ENCODE peak calls at places on chromosomes 5 and 9, in seven cellular contexts. I, U, T, Q, E, H and D are unnamed samples.

GRCh38 chr5:74639538-74640449 is 734 bp downstream of the ENC1 start:
- DNase-seq in I (peak; percentile 76), U (no peak), T (peak; percentile 39), Q (no peak), E (no peak), H (peak; percentile 67), D (no peak)

GRCh38 chr9:76944011-76944410 is 38.1 kb upstream of the PRUNE2 start:
- DNase-seq in I (no peak), U (no peak), T (no peak), Q (no peak), E (no peak), H (no peak), D (no peak)

GRCh38 chr5:34013547-34013946 is 5.7 kb upstream of the AMACR start:
- DNase-seq in I (no peak), U (no peak), T (no peak), Q (no peak), E (no peak), H (no peak), D (no peak)

GRCh38 chr5:54704341-54704740 is 186.8 kb downstream of the SNX18 start:
- DNase-seq in I (no peak), U (no peak), T (no peak), Q (no peak), E (no peak), H (no peak), D (no peak)

GRCh38 chr9:4327504-4328191 is 27.8 kb upstream of the GLIS3 start:
- DNase-seq in I (no peak), U (no peak), T (no peak), Q (no peak), E (no peak), H (peak; percentile 52), D (no peak)

GRCh38 chr5:16540421-16540820 is 74.8 kb upstream of the ZNF622 start:
- DNase-seq in I (no peak), U (no peak), T (no peak), Q (no peak), E (no peak), H (no peak), D (no peak)

GRCh38 chr9:2701070-2701469 is 16.2 kb upstream of the KCNV2 start:
- DNase-seq in I (no peak), U (no peak), T (no peak), Q (no peak), E (no peak), H (no peak), D (no peak)

GRCh38 chr5:91206734-91207133 is 176.4 kb downstream of the ARRDC3 start:
- DNase-seq in I (no peak), U (no peak), T (no peak), Q (no peak), E (no peak), H (no peak), D (no peak)

GRCh38 chr9:9142001-9142400 is 1342.4 kb upstream of the DMAC1 start:
- DNase-seq in I (no peak), U (no peak), T (no peak), Q (no peak), E (no peak), H (no peak), D (no peak)

GRCh38 chr5:39648539-39649200 is 223.9 kb upstream of the DAB2 start:
- DNase-seq in I (no peak), U (no peak), T (peak; percentile 9), Q (peak; percentile 88), E (no peak), H (no peak), D (no peak)

GRCh38 chr5:172509405-172509781 is 55.1 kb upstream of the SH3PXD2B start:
- DNase-seq in I (no peak), U (no peak), T (no peak), Q (no peak), E (no peak), H (no peak), D (no peak)

GRCh38 chr5:20370061-20370460 is 382.1 kb upstream of the CDH18 start:
- DNase-seq in I (no peak), U (no peak), T (no peak), Q (no peak), E (no peak), H (no peak), D (no peak)

GRCh38 chr9:99008187-99008586 is 64.5 kb downstream of the COL15A1 start:
- DNase-seq in I (no peak), U (no peak), T (no peak), Q (no peak), E (no peak), H (no peak), D (no peak)

GRCh38 chr5:66639036-66639435 is 42.8 kb downstream of the MAST4 start:
- DNase-seq in I (no peak), U (no peak), T (no peak), Q (no peak), E (no peak), H (no peak), D (no peak)
- TF ChIP-seq SIN3A in I (no peak), U (no peak), T (no peak), Q (no peak), E (no peak), H (no peak), D (no peak)

GRCh38 chr5:134432677-134433359 is 21.1 kb upstream of the CDKN2AIPNL start:
- DNase-seq in I (no peak), U (no peak), T (no peak), Q (no peak), E (no peak), H (no peak), D (no peak)

GRCh38 chr5:134437340-134438267 is 25.9 kb upstream of the CDKN2AIPNL start:
- DNase-seq in I (no peak), U (no peak), T (peak; percentile 92), Q (no peak), E (no peak), H (no peak), D (no peak)

GRCh38 chr5:134438268-134438622 is 26.6 kb upstream of the CDKN2AIPNL start:
- DNase-seq in I (no peak), U (no peak), T (no peak), Q (no peak), E (no peak), H (no peak), D (no peak)

GRCh38 chr5:134436523-134437339 is 25.1 kb upstream of the CDKN2AIPNL start:
- DNase-seq in I (no peak), U (peak; percentile 64), T (peak; percentile 14), Q (no peak), E (peak; percentile 46), H (no peak), D (no peak)

GRCh38 chr5:134435525-134435924 is 23.8 kb upstream of the CDKN2AIPNL start:
- DNase-seq in I (no peak), U (no peak), T (no peak), Q (peak; percentile 45), E (no peak), H (no peak), D (no peak)
- TF ChIP-seq SIN3A in I (no peak), U (no peak), T (no peak), Q (no peak), E (no peak), H (no peak), D (no peak)

GRCh38 chr5:105508519-105508918 is 1945.9 kb upstream of the NUDT12 start:
- DNase-seq in I (no peak), U (no peak), T (peak; percentile 18), Q (no peak), E (no peak), H (no peak), D (no peak)

GRCh38 chr5:105503950-105504349 is 1941.4 kb upstream of the NUDT12 start:
- DNase-seq in I (no peak), U (no peak), T (no peak), Q (no peak), E (no peak), H (no peak), D (no peak)

GRCh38 chr5:105501315-105501714 is 1938.7 kb upstream of the NUDT12 start:
- DNase-seq in I (no peak), U (no peak), T (no peak), Q (no peak), E (no peak), H (no peak), D (no peak)

GRCh38 chr5:105506692-105507277 is 1944.2 kb upstream of the NUDT12 start:
- DNase-seq in I (no peak), U (peak; percentile 12), T (peak; percentile 24), Q (peak; percentile 16), E (no peak), H (no peak), D (no peak)
- TF ChIP-seq SIN3A in I (no peak), U (no peak), T (no peak), Q (no peak), E (no peak), H (no peak), D (no peak)

DNA sequence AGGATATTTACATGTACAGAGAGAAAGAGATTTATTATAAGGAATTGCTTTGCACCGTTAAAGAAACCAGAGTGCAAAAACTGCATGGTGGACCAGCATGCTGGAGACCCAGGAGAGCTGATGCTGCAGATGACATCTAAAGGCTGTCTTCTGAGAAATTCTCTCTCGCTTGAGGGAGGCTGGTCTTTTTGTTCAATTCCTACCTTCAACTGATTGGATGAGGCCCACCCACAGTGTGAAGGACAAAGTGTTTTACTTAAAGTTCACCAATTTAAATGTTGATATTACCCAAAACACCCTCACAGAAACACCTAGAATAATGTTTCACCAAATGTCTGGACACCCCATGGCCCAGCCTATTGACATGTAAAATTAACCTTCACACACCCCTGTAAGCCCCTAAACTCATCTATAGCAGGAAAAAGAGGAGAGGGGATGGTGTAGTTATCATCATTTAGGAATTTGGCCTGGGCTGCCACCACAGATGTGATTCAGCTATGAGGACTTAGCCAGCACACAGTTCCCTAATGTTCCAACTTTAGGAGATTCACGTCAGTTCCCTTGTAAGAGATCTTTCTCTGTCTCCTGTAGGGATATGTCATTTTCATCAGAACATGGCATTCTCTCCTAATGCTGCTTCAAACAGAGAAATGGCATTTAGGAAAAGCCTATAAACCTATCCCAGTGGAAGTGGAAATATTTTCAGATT is 358.2 kb upstream of the TLE4 start:
- DNase-seq in I (no peak), U (no peak), T (no peak), Q (no peak), E (no peak), H (no peak), D (no peak)
- TF ChIP-seq SIN3A in I (no peak), U (no peak), T (no peak), Q (no peak), E (no peak), H (no peak), D (no peak)